ENCODE peak calls at places on chromosome 5, in five cellular contexts. One of them, this sample, is unnamed.

GRCh38 chr5:56649569-56649968 is 165.8 kb upstream of the MAP3K1 start:
- ATAC-seq in right cardiac atrium: peak
- ATAC-seq in SK-N-SH treated with all-trans-retinoic acid at 6 μM for 48 hours: peak
- ATAC-seq in activated CD8-positive, alpha-beta memory T cell treated with anti-CD3 and anti-CD28 coated beads, Interleukin-2, amount 10 ng/mL, durations not matched to agents 7 days and 5 days: no peak
- ATAC-seq in heart left ventricle: peak
- ATAC-seq in this sample: no peak

GRCh38 chr5:53048248-53048647 is 59.1 kb downstream of the ITGA2 start:
- ATAC-seq in activated CD8-positive, alpha-beta memory T cell treated with anti-CD3 and anti-CD28 coated beads, Interleukin-2, amount 10 ng/mL, durations not matched to agents 7 days and 5 days: no peak
- ATAC-seq in right cardiac atrium: no peak
- ATAC-seq in SK-N-SH treated with all-trans-retinoic acid at 6 μM for 48 hours: no peak
- ATAC-seq in heart left ventricle: no peak
- ATAC-seq in this sample: no peak

GRCh38 chr5:9197881-9198260 is 348.0 kb downstream of the SEMA5A start:
- ATAC-seq in right cardiac atrium: no peak
- ATAC-seq in activated CD8-positive, alpha-beta memory T cell treated with anti-CD3 and anti-CD28 coated beads, Interleukin-2, amount 10 ng/mL, durations not matched to agents 7 days and 5 days: no peak
- ATAC-seq in SK-N-SH treated with all-trans-retinoic acid at 6 μM for 48 hours: no peak
- ATAC-seq in heart left ventricle: no peak
- ATAC-seq in this sample: no peak

GRCh38 chr5:58887721-58888409 is 305.0 kb downstream of the RAB3C start:
- ATAC-seq in heart left ventricle: peak
- ATAC-seq in SK-N-SH treated with all-trans-retinoic acid at 6 μM for 48 hours: no peak
- ATAC-seq in right cardiac atrium: peak
- ATAC-seq in activated CD8-positive, alpha-beta memory T cell treated with anti-CD3 and anti-CD28 coated beads, Interleukin-2, amount 10 ng/mL, durations not matched to agents 7 days and 5 days: no peak
- ATAC-seq in this sample: peak

GRCh38 chr5:3999929-4000328 is 404.3 kb downstream of the IRX1 start:
- ATAC-seq in activated CD8-positive, alpha-beta memory T cell treated with anti-CD3 and anti-CD28 coated beads, Interleukin-2, amount 10 ng/mL, durations not matched to agents 7 days and 5 days: no peak
- ATAC-seq in right cardiac atrium: no peak
- ATAC-seq in SK-N-SH treated with all-trans-retinoic acid at 6 μM for 48 hours: no peak
- ATAC-seq in heart left ventricle: no peak
- ATAC-seq in this sample: no peak

GRCh38 chr5:67063791-67064190 is 132.8 kb downstream of the CD180 start:
- ATAC-seq in SK-N-SH treated with all-trans-retinoic acid at 6 μM for 48 hours: no peak
- ATAC-seq in right cardiac atrium: no peak
- ATAC-seq in activated CD8-positive, alpha-beta memory T cell treated with anti-CD3 and anti-CD28 coated beads, Interleukin-2, amount 10 ng/mL, durations not matched to agents 7 days and 5 days: no peak
- ATAC-seq in heart left ventricle: no peak
- ATAC-seq in this sample: no peak

GRCh38 chr5:93967923-93968322 is 226.5 kb upstream of the POU5F2 start:
- ATAC-seq in heart left ventricle: no peak
- ATAC-seq in right cardiac atrium: no peak
- ATAC-seq in activated CD8-positive, alpha-beta memory T cell treated with anti-CD3 and anti-CD28 coated beads, Interleukin-2, amount 10 ng/mL, durations not matched to agents 7 days and 5 days: no peak
- ATAC-seq in SK-N-SH treated with all-trans-retinoic acid at 6 μM for 48 hours: no peak
- ATAC-seq in this sample: no peak

GRCh38 chr5:140190868-140191209 is 15.9 kb downstream of the CYSTM1 start:
- ATAC-seq in heart left ventricle: no peak
- ATAC-seq in right cardiac atrium: no peak
- ATAC-seq in activated CD8-positive, alpha-beta memory T cell treated with anti-CD3 and anti-CD28 coated beads, Interleukin-2, amount 10 ng/mL, durations not matched to agents 7 days and 5 days: no peak
- ATAC-seq in SK-N-SH treated with all-trans-retinoic acid at 6 μM for 48 hours: no peak
- ATAC-seq in this sample: no peak

GRCh38 chr5:1331861-1332405 is 13.0 kb downstream of the CLPTM1L start:
- ATAC-seq in right cardiac atrium: no peak
- ATAC-seq in heart left ventricle: no peak
- ATAC-seq in activated CD8-positive, alpha-beta memory T cell treated with anti-CD3 and anti-CD28 coated beads, Interleukin-2, amount 10 ng/mL, durations not matched to agents 7 days and 5 days: no peak
- ATAC-seq in SK-N-SH treated with all-trans-retinoic acid at 6 μM for 48 hours: peak
- ATAC-seq in this sample: no peak

GRCh38 chr5:80864706-80865435 is 95.3 kb upstream of the RASGRF2 start:
- ATAC-seq in heart left ventricle: no peak
- ATAC-seq in SK-N-SH treated with all-trans-retinoic acid at 6 μM for 48 hours: no peak
- ATAC-seq in right cardiac atrium: no peak
- ATAC-seq in activated CD8-positive, alpha-beta memory T cell treated with anti-CD3 and anti-CD28 coated beads, Interleukin-2, amount 10 ng/mL, durations not matched to agents 7 days and 5 days: peak
- ATAC-seq in this sample: no peak

GRCh38 chr5:81288021-81288433 is 13.4 kb upstream of the ZCCHC9 start:
- ATAC-seq in SK-N-SH treated with all-trans-retinoic acid at 6 μM for 48 hours: no peak
- ATAC-seq in heart left ventricle: no peak
- ATAC-seq in right cardiac atrium: no peak
- ATAC-seq in activated CD8-positive, alpha-beta memory T cell treated with anti-CD3 and anti-CD28 coated beads, Interleukin-2, amount 10 ng/mL, durations not matched to agents 7 days and 5 days: no peak
- ATAC-seq in this sample: no peak

GRCh38 chr5:134258896-134259295 is 33.0 kb upstream of the PPP2CA start:
- ATAC-seq in right cardiac atrium: no peak
- ATAC-seq in SK-N-SH treated with all-trans-retinoic acid at 6 μM for 48 hours: no peak
- ATAC-seq in activated CD8-positive, alpha-beta memory T cell treated with anti-CD3 and anti-CD28 coated beads, Interleukin-2, amount 10 ng/mL, durations not matched to agents 7 days and 5 days: no peak
- ATAC-seq in heart left ventricle: no peak
- ATAC-seq in this sample: no peak

GRCh38 chr5:148147415-148147814 is 20.9 kb upstream of the SPINK14 start:
- ATAC-seq in SK-N-SH treated with all-trans-retinoic acid at 6 μM for 48 hours: no peak
- ATAC-seq in right cardiac atrium: no peak
- ATAC-seq in activated CD8-positive, alpha-beta memory T cell treated with anti-CD3 and anti-CD28 coated beads, Interleukin-2, amount 10 ng/mL, durations not matched to agents 7 days and 5 days: no peak
- ATAC-seq in heart left ventricle: no peak
- ATAC-seq in this sample: no peak

GRCh38 chr5:145493435-145493834 is 341.7 kb downstream of the PRELID2 start:
- ATAC-seq in heart left ventricle: no peak
- ATAC-seq in activated CD8-positive, alpha-beta memory T cell treated with anti-CD3 and anti-CD28 coated beads, Interleukin-2, amount 10 ng/mL, durations not matched to agents 7 days and 5 days: no peak
- ATAC-seq in SK-N-SH treated with all-trans-retinoic acid at 6 μM for 48 hours: no peak
- ATAC-seq in right cardiac atrium: no peak
- ATAC-seq in this sample: no peak

GRCh38 chr5:171367424-171368370 is 20.0 kb upstream of the NPM1 start:
- ATAC-seq in activated CD8-positive, alpha-beta memory T cell treated with anti-CD3 and anti-CD28 coated beads, Interleukin-2, amount 10 ng/mL, durations not matched to agents 7 days and 5 days: peak
- ATAC-seq in heart left ventricle: no peak
- ATAC-seq in right cardiac atrium: no peak
- ATAC-seq in SK-N-SH treated with all-trans-retinoic acid at 6 μM for 48 hours: peak
- ATAC-seq in this sample: no peak

GRCh38 chr5:149228610-149229297 is 42.9 kb upstream of the AFAP1L1 start:
- ATAC-seq in right cardiac atrium: peak
- ATAC-seq in activated CD8-positive, alpha-beta memory T cell treated with anti-CD3 and anti-CD28 coated beads, Interleukin-2, amount 10 ng/mL, durations not matched to agents 7 days and 5 days: no peak
- ATAC-seq in SK-N-SH treated with all-trans-retinoic acid at 6 μM for 48 hours: peak
- ATAC-seq in heart left ventricle: peak
- ATAC-seq in this sample: peak

GRCh38 chr5:67723873-67724272 is 491.7 kb upstream of the PIK3R1 start:
- ATAC-seq in heart left ventricle: no peak
- ATAC-seq in SK-N-SH treated with all-trans-retinoic acid at 6 μM for 48 hours: no peak
- ATAC-seq in right cardiac atrium: no peak
- ATAC-seq in activated CD8-positive, alpha-beta memory T cell treated with anti-CD3 and anti-CD28 coated beads, Interleukin-2, amount 10 ng/mL, durations not matched to agents 7 days and 5 days: no peak
- ATAC-seq in this sample: no peak

GRCh38 chr5:149618581-149619248 is 37.4 kb downstream of the ARHGEF37 start:
- ATAC-seq in activated CD8-positive, alpha-beta memory T cell treated with anti-CD3 and anti-CD28 coated beads, Interleukin-2, amount 10 ng/mL, durations not matched to agents 7 days and 5 days: peak
- ATAC-seq in heart left ventricle: peak
- ATAC-seq in SK-N-SH treated with all-trans-retinoic acid at 6 μM for 48 hours: peak
- ATAC-seq in right cardiac atrium: peak
- ATAC-seq in this sample: peak

GRCh38 chr5:158384535-158385421 is 525.8 kb upstream of the CLINT1 start:
- ATAC-seq in heart left ventricle: peak
- ATAC-seq in activated CD8-positive, alpha-beta memory T cell treated with anti-CD3 and anti-CD28 coated beads, Interleukin-2, amount 10 ng/mL, durations not matched to agents 7 days and 5 days: no peak
- ATAC-seq in right cardiac atrium: peak
- ATAC-seq in SK-N-SH treated with all-trans-retinoic acid at 6 μM for 48 hours: peak
- ATAC-seq in this sample: peak

GRCh38 chr5:151738125-151738848 is 20.1 kb downstream of the ATOX1 start:
- ATAC-seq in activated CD8-positive, alpha-beta memory T cell treated with anti-CD3 and anti-CD28 coated beads, Interleukin-2, amount 10 ng/mL, durations not matched to agents 7 days and 5 days: no peak
- ATAC-seq in heart left ventricle: no peak
- ATAC-seq in SK-N-SH treated with all-trans-retinoic acid at 6 μM for 48 hours: no peak
- ATAC-seq in right cardiac atrium: no peak
- ATAC-seq in this sample: no peak

GRCh38 chr5:6781711-6782110 is 68.5 kb downstream of the TENT4A start:
- ATAC-seq in activated CD8-positive, alpha-beta memory T cell treated with anti-CD3 and anti-CD28 coated beads, Interleukin-2, amount 10 ng/mL, durations not matched to agents 7 days and 5 days: no peak
- ATAC-seq in SK-N-SH treated with all-trans-retinoic acid at 6 μM for 48 hours: no peak
- ATAC-seq in heart left ventricle: no peak
- ATAC-seq in right cardiac atrium: no peak
- ATAC-seq in this sample: no peak

GRCh38 chr5:132259061-132259851 is 1.8 kb downstream of the PDLIM4 start:
- ATAC-seq in SK-N-SH treated with all-trans-retinoic acid at 6 μM for 48 hours: peak
- ATAC-seq in activated CD8-positive, alpha-beta memory T cell treated with anti-CD3 and anti-CD28 coated beads, Interleukin-2, amount 10 ng/mL, durations not matched to agents 7 days and 5 days: no peak
- ATAC-seq in heart left ventricle: peak
- ATAC-seq in right cardiac atrium: peak
- ATAC-seq in this sample: peak

GRCh38 chr5:52943808-52944207 is 45.3 kb upstream of the ITGA2 start:
- ATAC-seq in SK-N-SH treated with all-trans-retinoic acid at 6 μM for 48 hours: no peak
- ATAC-seq in heart left ventricle: no peak
- ATAC-seq in right cardiac atrium: peak
- ATAC-seq in activated CD8-positive, alpha-beta memory T cell treated with anti-CD3 and anti-CD28 coated beads, Interleukin-2, amount 10 ng/mL, durations not matched to agents 7 days and 5 days: no peak
- ATAC-seq in this sample: no peak

GRCh38 chr5:74401566-74402320 is 238.8 kb downstream of the ENC1 start:
- ATAC-seq in SK-N-SH treated with all-trans-retinoic acid at 6 μM for 48 hours: no peak
- ATAC-seq in heart left ventricle: no peak
- ATAC-seq in right cardiac atrium: no peak
- ATAC-seq in activated CD8-positive, alpha-beta memory T cell treated with anti-CD3 and anti-CD28 coated beads, Interleukin-2, amount 10 ng/mL, durations not matched to agents 7 days and 5 days: no peak
- ATAC-seq in this sample: no peak

GRCh38 chr5:68343421-68343826 is 127.9 kb downstream of the PIK3R1 start:
- ATAC-seq in heart left ventricle: peak
- ATAC-seq in right cardiac atrium: peak
- ATAC-seq in activated CD8-positive, alpha-beta memory T cell treated with anti-CD3 and anti-CD28 coated beads, Interleukin-2, amount 10 ng/mL, durations not matched to agents 7 days and 5 days: peak
- ATAC-seq in SK-N-SH treated with all-trans-retinoic acid at 6 μM for 48 hours: peak
- ATAC-seq in this sample: peak

GRCh38 chr5:61245486-61245885 is 83.2 kb upstream of the SMIM15 start:
- ATAC-seq in SK-N-SH treated with all-trans-retinoic acid at 6 μM for 48 hours: peak
- ATAC-seq in heart left ventricle: no peak
- ATAC-seq in activated CD8-positive, alpha-beta memory T cell treated with anti-CD3 and anti-CD28 coated beads, Interleukin-2, amount 10 ng/mL, durations not matched to agents 7 days and 5 days: no peak
- ATAC-seq in right cardiac atrium: no peak
- ATAC-seq in this sample: no peak

GRCh38 chr5:54799645-54800044 is 185.7 kb downstream of the ESM1 start:
- ATAC-seq in activated CD8-positive, alpha-beta memory T cell treated with anti-CD3 and anti-CD28 coated beads, Interleukin-2, amount 10 ng/mL, durations not matched to agents 7 days and 5 days: no peak
- ATAC-seq in SK-N-SH treated with all-trans-retinoic acid at 6 μM for 48 hours: no peak
- ATAC-seq in right cardiac atrium: no peak
- ATAC-seq in heart left ventricle: no peak
- ATAC-seq in this sample: no peak

GRCh38 chr5:7261049-7261448 is 134.9 kb upstream of the ADCY2 start:
- ATAC-seq in activated CD8-positive, alpha-beta memory T cell treated with anti-CD3 and anti-CD28 coated beads, Interleukin-2, amount 10 ng/mL, durations not matched to agents 7 days and 5 days: no peak
- ATAC-seq in SK-N-SH treated with all-trans-retinoic acid at 6 μM for 48 hours: peak
- ATAC-seq in right cardiac atrium: no peak
- ATAC-seq in heart left ventricle: no peak
- ATAC-seq in this sample: no peak

GRCh38 chr5:140363631-140364471 is 3.9 kb downstream of the SLC4A9 start:
- ATAC-seq in activated CD8-positive, alpha-beta memory T cell treated with anti-CD3 and anti-CD28 coated beads, Interleukin-2, amount 10 ng/mL, durations not matched to agents 7 days and 5 days: no peak
- ATAC-seq in SK-N-SH treated with all-trans-retinoic acid at 6 μM for 48 hours: no peak
- ATAC-seq in heart left ventricle: no peak
- ATAC-seq in right cardiac atrium: no peak
- ATAC-seq in this sample: no peak

GRCh38 chr5:43422143-43422542 is 10.0 kb upstream of the CCL28 start:
- ATAC-seq in heart left ventricle: peak
- ATAC-seq in SK-N-SH treated with all-trans-retinoic acid at 6 μM for 48 hours: no peak
- ATAC-seq in activated CD8-positive, alpha-beta memory T cell treated with anti-CD3 and anti-CD28 coated beads, Interleukin-2, amount 10 ng/mL, durations not matched to agents 7 days and 5 days: no peak
- ATAC-seq in right cardiac atrium: no peak
- ATAC-seq in this sample: peak

GRCh38 chr5:75847561-75848021 is 130.4 kb upstream of the POC5 start:
- ATAC-seq in activated CD8-positive, alpha-beta memory T cell treated with anti-CD3 and anti-CD28 coated beads, Interleukin-2, amount 10 ng/mL, durations not matched to agents 7 days and 5 days: no peak
- ATAC-seq in SK-N-SH treated with all-trans-retinoic acid at 6 μM for 48 hours: no peak
- ATAC-seq in heart left ventricle: no peak
- ATAC-seq in right cardiac atrium: no peak
- ATAC-seq in this sample: no peak

GRCh38 chr5:38666668-38667498 is 110.4 kb upstream of the LIFR start:
- ATAC-seq in activated CD8-positive, alpha-beta memory T cell treated with anti-CD3 and anti-CD28 coated beads, Interleukin-2, amount 10 ng/mL, durations not matched to agents 7 days and 5 days: no peak
- ATAC-seq in right cardiac atrium: peak
- ATAC-seq in heart left ventricle: peak
- ATAC-seq in SK-N-SH treated with all-trans-retinoic acid at 6 μM for 48 hours: peak
- ATAC-seq in this sample: peak